ENCODE peak calls at places on chromosome 15, in ten cellular contexts. F is BE2C, J is A673, Z is cardiac fibroblast, H is SK-N-SH, R is AG04450, W is colonic mucosa, X is Karpas-422, P is neuronal stem cell, T is fibroblast of the aortic adventitia. L is an unnamed sample.

GRCh38 chr15:55221090-55222011 is 24.6 kb upstream of the RSL24D1 start:
- DNase-seq in F (no peak), J (peak), Z (peak), H (no peak), R (peak), W (no peak), X (peak), P (no peak), T (peak), L (peak)

GRCh38 chr15:91956026-91956723 is 102.7 kb downstream of the SLCO3A1 start:
- DNase-seq in F (peak), J (no peak), Z (peak), H (peak), R (no peak), W (peak), X (no peak), P (no peak), T (peak), L (peak)

GRCh38 chr15:67422296-67422695 is 98.6 kb upstream of the C15orf61 start:
- DNase-seq in F (no peak), J (no peak), Z (no peak), H (no peak), R (no peak), W (no peak), X (peak), P (no peak), T (no peak), L (no peak)

GRCh38 chr15:72276326-72276700 is 4.0 kb upstream of the PARP6 start:
- DNase-seq in F (no peak), J (no peak), Z (no peak), H (no peak), R (no peak), W (no peak), X (no peak), P (no peak), T (no peak), L (no peak)

GRCh38 chr15:34927726-34928125 is 41.8 kb downstream of the AQR start:
- DNase-seq in F (no peak), J (no peak), Z (no peak), H (no peak), R (no peak), W (no peak), X (no peak), P (no peak), T (no peak), L (peak)

GRCh38 chr15:68843425-68844311 is 23.0 kb upstream of the ANP32A start:
- DNase-seq in F (peak), J (peak), Z (peak), H (peak), R (no peak), W (no peak), X (no peak), P (peak), T (peak), L (peak)

GRCh38 chr15:60757831-60758570 is 279.1 kb upstream of the ICE2 start:
- DNase-seq in F (no peak), J (no peak), Z (no peak), H (no peak), R (no peak), W (no peak), X (no peak), P (no peak), T (no peak), L (no peak)

GRCh38 chr15:60906275-60906674 is 322.8 kb downstream of the RORA start:
- DNase-seq in F (no peak), J (no peak), Z (no peak), H (no peak), R (no peak), W (no peak), X (no peak), P (no peak), T (no peak), L (no peak)

GRCh38 chr15:86650084-86650483 is 570.4 kb downstream of the AGBL1 start:
- DNase-seq in F (no peak), J (peak), Z (no peak), H (no peak), R (no peak), W (no peak), X (peak), P (no peak), T (peak), L (peak)

GRCh38 chr15:63797901-63798300 is 35.8 kb downstream of the HERC1 start:
- DNase-seq in F (no peak), J (no peak), Z (no peak), H (no peak), R (no peak), W (no peak), X (no peak), P (no peak), T (no peak), L (no peak)

GRCh38 chr15:79282371-79283251 is at the start of gene ANKRD34C:
- DNase-seq in F (peak), J (no peak), Z (no peak), H (peak), R (no peak), W (no peak), X (no peak), P (no peak), T (no peak), L (no peak)

GRCh38 chr15:82894971-82895520 is 57.5 kb downstream of the HOMER2 start:
- DNase-seq in F (no peak), J (peak), Z (no peak), H (peak), R (no peak), W (no peak), X (no peak), P (peak), T (no peak), L (no peak)

GRCh38 chr15:101698314-101698713 is 26.0 kb downstream of the TARS3 start:
- DNase-seq in F (no peak), J (no peak), Z (no peak), H (no peak), R (no peak), W (no peak), X (no peak), P (no peak), T (no peak), L (peak)

GRCh38 chr15:69747193-69747592 is 294.6 kb downstream of the RPLP1 start:
- DNase-seq in F (no peak), J (no peak), Z (no peak), H (no peak), R (no peak), W (no peak), X (no peak), P (no peak), T (no peak), L (no peak)

GRCh38 chr15:67009576-67010569 is 55.5 kb upstream of the SMAD3 start:
- DNase-seq in F (no peak), J (no peak), Z (no peak), H (no peak), R (no peak), W (no peak), X (no peak), P (no peak), T (no peak), L (peak)

DNA sequence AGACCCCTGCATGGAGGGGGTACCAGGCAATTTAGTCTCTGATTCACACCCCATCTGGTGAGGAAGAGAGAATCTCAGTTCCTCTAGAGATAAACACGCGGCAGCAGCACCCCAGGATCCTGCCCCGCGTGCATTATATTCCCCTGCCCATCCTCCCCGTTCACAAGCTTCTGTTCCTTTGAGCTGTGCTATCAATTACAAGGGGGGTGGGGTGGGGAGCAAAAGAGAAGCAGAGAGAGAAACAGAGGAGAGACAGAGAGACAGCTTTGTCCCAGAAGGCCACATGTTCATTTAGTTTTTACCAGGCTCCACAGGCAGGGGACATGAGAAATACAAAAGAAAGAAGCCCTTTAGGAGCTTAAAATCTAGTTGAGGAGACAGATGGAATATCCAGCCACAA is 9.2 kb downstream of the IGDCC3 start:
- DNase-seq in F (no peak), J (no peak), Z (no peak), H (no peak), R (no peak), W (no peak), X (no peak), P (no peak), T (no peak), L (no peak)
- H3K4me3 ChIP-seq in F (no peak), J (no peak), Z (no peak), H (no peak), R (no peak), W (no peak), X (no peak), P (peak), T (no peak), L (no peak)

GRCh38 chr15:89492111-89492641 is 4.2 kb downstream of the RHCG start:
- DNase-seq in F (peak), J (no peak), Z (no peak), H (peak), R (no peak), W (no peak), X (peak), P (no peak), T (no peak), L (no peak)

GRCh38 chr15:89490550-89491315 is 5.7 kb downstream of the RHCG start:
- DNase-seq in F (no peak), J (no peak), Z (no peak), H (peak), R (no peak), W (no peak), X (no peak), P (no peak), T (no peak), L (no peak)

GRCh38 chr15:89494941-89495637 is 1.3 kb downstream of the RHCG start:
- DNase-seq in F (peak), J (peak), Z (no peak), H (no peak), R (no peak), W (peak), X (peak), P (peak), T (peak), L (peak)

GRCh38 chr15:89494006-89494405 is 2.4 kb downstream of the RHCG start:
- DNase-seq in F (no peak), J (no peak), Z (no peak), H (no peak), R (no peak), W (no peak), X (no peak), P (no peak), T (no peak), L (no peak)

DNA sequence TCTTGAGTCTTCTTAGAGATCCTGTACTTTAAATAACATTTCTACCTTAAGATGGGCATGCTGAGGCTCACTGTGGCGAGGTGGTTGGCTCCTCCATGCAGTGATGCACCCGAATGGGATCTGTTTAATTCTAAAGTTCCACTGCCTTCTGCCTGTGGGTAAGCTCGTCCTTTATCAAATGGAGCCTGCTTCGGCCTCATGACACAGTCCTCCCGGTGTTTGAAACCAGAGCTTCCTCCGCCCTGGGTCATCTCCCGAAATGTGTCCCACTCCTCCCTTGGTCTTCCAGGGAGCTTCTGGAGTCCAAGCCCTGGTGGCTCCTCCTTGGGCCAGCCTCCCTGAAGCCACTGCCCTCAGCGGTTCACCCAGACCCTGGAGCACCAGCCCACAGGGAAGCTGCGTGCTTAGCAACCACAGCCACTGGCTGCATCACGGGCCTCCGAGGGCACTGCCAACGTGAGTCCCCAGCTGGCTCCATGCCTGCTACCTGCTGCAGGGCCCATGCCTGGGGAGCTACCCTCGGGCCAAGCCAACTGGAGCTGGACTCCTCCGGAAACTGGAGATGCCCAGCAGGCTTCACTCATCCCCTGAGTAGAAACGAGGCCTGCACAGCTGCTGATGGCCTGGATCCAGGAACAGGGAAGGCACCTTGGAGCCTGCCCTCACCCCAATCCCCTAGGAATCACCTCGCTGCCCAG is 3.3 kb downstream of the RHCG start:
- DNase-seq in F (no peak), J (no peak), Z (no peak), H (no peak), R (no peak), W (no peak), X (no peak), P (no peak), T (no peak), L (no peak)
- H3K4me3 ChIP-seq in F (no peak), J (no peak), Z (no peak), H (no peak), R (no peak), W (no peak), X (no peak), P (no peak), T (no peak), L (no peak)

DNA sequence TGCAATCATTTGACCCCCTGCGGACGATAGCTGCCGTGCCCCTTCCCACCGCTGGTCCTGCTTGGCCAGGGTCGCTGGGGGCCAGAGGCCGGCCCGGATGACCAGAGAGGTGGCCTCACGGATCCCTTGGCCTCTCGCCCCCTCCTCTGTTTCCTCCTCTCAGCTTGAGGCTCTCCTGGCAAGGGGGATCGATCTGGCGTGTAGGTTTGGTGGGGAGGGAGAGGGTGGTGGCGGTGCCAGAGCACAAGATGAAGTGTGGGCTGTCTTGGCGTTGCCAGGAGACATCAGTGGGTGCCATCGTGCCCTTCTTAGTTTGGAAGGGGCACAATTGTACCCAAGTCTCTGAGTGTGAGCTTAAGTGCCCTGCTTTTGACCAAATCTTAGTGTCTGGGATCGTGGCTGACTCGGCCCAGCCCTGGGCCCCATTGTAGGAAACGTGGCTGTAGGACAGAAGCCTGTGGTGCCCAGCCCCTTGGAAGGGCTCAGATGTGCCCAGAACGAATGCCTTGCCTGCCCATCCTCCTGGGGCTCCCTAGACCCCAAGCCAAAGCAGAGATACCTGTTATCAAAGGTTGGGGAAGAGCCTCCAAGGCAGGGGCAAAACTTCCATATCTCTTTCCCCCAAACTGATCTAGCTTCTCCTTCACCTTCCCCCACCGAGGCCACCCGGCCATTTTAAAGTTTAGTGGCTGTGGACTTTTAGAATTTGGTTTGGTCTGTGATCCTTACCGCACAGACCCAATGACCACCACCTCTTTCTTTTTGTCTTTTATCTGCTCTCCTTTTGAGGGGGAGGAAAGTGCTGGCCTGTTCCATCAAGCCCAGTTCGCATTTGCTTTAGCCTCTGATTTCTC is 14.4 kb downstream of the NR2F2 start:
- DNase-seq in F (no peak), J (no peak), Z (no peak), H (no peak), R (no peak), W (peak), X (no peak), P (no peak), T (no peak), L (peak)
- H3K4me3 ChIP-seq in F (peak), J (peak), Z (peak), H (peak), R (peak), W (peak), X (no peak), P (no peak), T (peak), L (peak)

GRCh38 chr15:75456710-75457109 is 5.2 kb upstream of the SIN3A start:
- DNase-seq in F (no peak), J (no peak), Z (peak), H (no peak), R (no peak), W (no peak), X (peak), P (no peak), T (peak), L (peak)
- H3K4me3 ChIP-seq in F (no peak), J (peak), Z (no peak), H (peak), R (peak), W (no peak), X (peak), P (no peak), T (peak), L (peak)

GRCh38 chr15:70921297-70921696 is 28.7 kb downstream of the LRRC49 start:
- DNase-seq in F (no peak), J (no peak), Z (peak), H (no peak), R (peak), W (no peak), X (no peak), P (no peak), T (peak), L (no peak)
- H3K4me3 ChIP-seq in F (no peak), J (no peak), Z (no peak), H (no peak), R (no peak), W (no peak), X (no peak), P (no peak), T (no peak), L (no peak)

DNA sequence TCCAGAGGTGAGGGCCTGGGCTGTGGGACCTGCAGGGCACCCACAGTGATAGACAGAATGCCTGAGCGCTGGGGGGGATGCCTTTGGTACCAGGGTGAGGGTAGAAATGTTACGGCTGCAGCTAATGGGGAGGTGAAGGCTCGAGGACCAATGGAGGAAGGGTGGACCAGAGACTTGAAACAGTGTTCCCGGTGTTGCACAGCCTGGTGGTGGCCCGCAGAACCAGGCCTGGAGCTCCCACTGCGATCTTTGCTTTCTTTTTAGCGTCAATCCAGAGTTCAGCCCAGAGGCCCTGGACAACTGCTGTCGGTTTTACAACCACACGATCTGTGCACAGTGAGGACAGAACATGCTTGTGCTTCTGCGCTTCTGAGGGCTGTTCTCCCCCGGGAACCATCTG is 36.8 kb upstream of the PDE8A start:
- DNase-seq in F (no peak), J (no peak), Z (no peak), H (no peak), R (no peak), W (no peak), X (no peak), P (no peak), T (no peak), L (no peak)
- H3K4me3 ChIP-seq in F (no peak), J (no peak), Z (no peak), H (no peak), R (no peak), W (no peak), X (no peak), P (no peak), T (no peak), L (no peak)

GRCh38 chr15:75641176-75641498 is 1.1 kb upstream of the IMP3 start:
- DNase-seq in F (no peak), J (no peak), Z (no peak), H (no peak), R (no peak), W (no peak), X (peak), P (no peak), T (no peak), L (no peak)
- H3K4me3 ChIP-seq in F (peak), J (peak), Z (no peak), H (peak), R (no peak), W (no peak), X (peak), P (peak), T (no peak), L (no peak)

GRCh38 chr15:77496710-77497107 is 76.0 kb downstream of the HMG20A start:
- DNase-seq in F (peak), J (peak), Z (peak), H (peak), R (peak), W (peak), X (peak), P (peak), T (peak), L (peak)

GRCh38 chr15:77499087-77499765 is 78.5 kb downstream of the HMG20A start:
- DNase-seq in F (no peak), J (no peak), Z (no peak), H (peak), R (no peak), W (no peak), X (no peak), P (no peak), T (no peak), L (no peak)

GRCh38 chr15:77497942-77498361 is 77.3 kb downstream of the HMG20A start:
- DNase-seq in F (no peak), J (peak), Z (peak), H (peak), R (no peak), W (no peak), X (no peak), P (no peak), T (peak), L (no peak)

GRCh38 chr15:77495806-77496589 is 75.3 kb downstream of the HMG20A start:
- DNase-seq in F (no peak), J (no peak), Z (peak), H (no peak), R (no peak), W (no peak), X (no peak), P (no peak), T (no peak), L (no peak)

GRCh38 chr15:77497108-77497737 is 76.5 kb downstream of the HMG20A start:
- DNase-seq in F (peak), J (peak), Z (peak), H (peak), R (no peak), W (no peak), X (no peak), P (no peak), T (peak), L (no peak)
- H3K4me3 ChIP-seq in F (peak), J (peak), Z (no peak), H (peak), R (peak), W (no peak), X (no peak), P (no peak), T (peak), L (no peak)